ENCODE peak calls at places on chromosomes 11 and 22, in nine cellular contexts. One of them, this sample, is unnamed.

GRCh38 chr22:26918236-26918635 is 260.8 kb downstream of the MIAT start:
- DNase-seq in esophagus squamous epithelium: no peak
- DNase-seq in body of pancreas: no peak
- DNase-seq in sigmoid colon: no peak
- DNase-seq in right lobe of liver: no peak
- DNase-seq in IMR-90: no peak
- DNase-seq in vagina: no peak
- DNase-seq in Peyer's patch: no peak
- DNase-seq in lower leg skin: no peak
- DNase-seq in this sample: no peak

GRCh38 chr11:80943226-80943625 is 1502.4 kb upstream of the TENM4 start:
- DNase-seq in esophagus squamous epithelium: no peak
- DNase-seq in vagina: no peak
- DNase-seq in body of pancreas: no peak
- DNase-seq in sigmoid colon: no peak
- DNase-seq in lower leg skin: no peak
- DNase-seq in Peyer's patch: no peak
- DNase-seq in right lobe of liver: no peak
- DNase-seq in IMR-90: no peak
- DNase-seq in this sample: no peak

GRCh38 chr11:124882339-124883071 is 15.2 kb downstream of the ROBO4 start:
- DNase-seq in body of pancreas: no peak
- DNase-seq in IMR-90: no peak
- DNase-seq in sigmoid colon: no peak
- DNase-seq in right lobe of liver: peak
- DNase-seq in lower leg skin: no peak
- DNase-seq in Peyer's patch: no peak
- DNase-seq in vagina: no peak
- DNase-seq in esophagus squamous epithelium: no peak
- DNase-seq in this sample: no peak

GRCh38 chr11:122509899-122510298 is 145.6 kb upstream of the UBASH3B start:
- DNase-seq in vagina: no peak
- DNase-seq in esophagus squamous epithelium: no peak
- DNase-seq in sigmoid colon: no peak
- DNase-seq in IMR-90: no peak
- DNase-seq in right lobe of liver: no peak
- DNase-seq in lower leg skin: no peak
- DNase-seq in Peyer's patch: no peak
- DNase-seq in body of pancreas: no peak
- DNase-seq in this sample: no peak

GRCh38 chr11:124278261-124278660 is 22.1 kb downstream of the OR8G5 start:
- DNase-seq in body of pancreas: no peak
- DNase-seq in lower leg skin: no peak
- DNase-seq in esophagus squamous epithelium: no peak
- DNase-seq in Peyer's patch: no peak
- DNase-seq in sigmoid colon: no peak
- DNase-seq in right lobe of liver: no peak
- DNase-seq in vagina: no peak
- DNase-seq in IMR-90: peak
- DNase-seq in this sample: no peak

GRCh38 chr11:7904910-7905309 is 26.2 kb downstream of the OR10A6 start:
- DNase-seq in vagina: no peak
- DNase-seq in Peyer's patch: no peak
- DNase-seq in IMR-90: peak
- DNase-seq in body of pancreas: no peak
- DNase-seq in sigmoid colon: no peak
- DNase-seq in esophagus squamous epithelium: no peak
- DNase-seq in lower leg skin: no peak
- DNase-seq in right lobe of liver: no peak
- DNase-seq in this sample: no peak

GRCh38 chr22:27252282-27253049 is 549.1 kb downstream of the MN1 start:
- DNase-seq in Peyer's patch: no peak
- DNase-seq in right lobe of liver: no peak
- DNase-seq in vagina: no peak
- DNase-seq in sigmoid colon: peak
- DNase-seq in lower leg skin: peak
- DNase-seq in body of pancreas: no peak
- DNase-seq in esophagus squamous epithelium: no peak
- DNase-seq in IMR-90: peak
- DNase-seq in this sample: peak

GRCh38 chr11:76206327-76207081 is at the start of gene WNT11:
- DNase-seq in esophagus squamous epithelium: no peak
- DNase-seq in vagina: no peak
- DNase-seq in lower leg skin: no peak
- DNase-seq in body of pancreas: peak
- DNase-seq in sigmoid colon: no peak
- DNase-seq in IMR-90: no peak
- DNase-seq in Peyer's patch: peak
- DNase-seq in right lobe of liver: no peak
- DNase-seq in this sample: peak

GRCh38 chr11:13868710-13869403 is 93.7 kb upstream of the SPON1 start:
- DNase-seq in body of pancreas: no peak
- DNase-seq in esophagus squamous epithelium: no peak
- DNase-seq in vagina: no peak
- DNase-seq in lower leg skin: no peak
- DNase-seq in IMR-90: no peak
- DNase-seq in sigmoid colon: no peak
- DNase-seq in Peyer's patch: no peak
- DNase-seq in right lobe of liver: no peak
- DNase-seq in this sample: no peak

GRCh38 chr11:36411202-36411640 is 98.9 kb downstream of the TRAF6 start:
- DNase-seq in sigmoid colon: no peak
- DNase-seq in body of pancreas: no peak
- DNase-seq in vagina: no peak
- DNase-seq in Peyer's patch: peak
- DNase-seq in lower leg skin: peak
- DNase-seq in right lobe of liver: peak
- DNase-seq in esophagus squamous epithelium: no peak
- DNase-seq in IMR-90: no peak
- DNase-seq in this sample: no peak

GRCh38 chr22:41523464-41524221 is 20.6 kb downstream of the POLR3H start:
- DNase-seq in lower leg skin: no peak
- DNase-seq in Peyer's patch: no peak
- DNase-seq in IMR-90: peak
- DNase-seq in esophagus squamous epithelium: no peak
- DNase-seq in vagina: no peak
- DNase-seq in sigmoid colon: no peak
- DNase-seq in body of pancreas: no peak
- DNase-seq in right lobe of liver: no peak
- DNase-seq in this sample: peak

GRCh38 chr11:125180413-125181305 is 16.1 kb downstream of the PKNOX2 start:
- DNase-seq in sigmoid colon: no peak
- DNase-seq in Peyer's patch: no peak
- DNase-seq in lower leg skin: no peak
- DNase-seq in IMR-90: peak
- DNase-seq in esophagus squamous epithelium: no peak
- DNase-seq in body of pancreas: no peak
- DNase-seq in right lobe of liver: no peak
- DNase-seq in vagina: no peak
- DNase-seq in this sample: no peak

DNA sequence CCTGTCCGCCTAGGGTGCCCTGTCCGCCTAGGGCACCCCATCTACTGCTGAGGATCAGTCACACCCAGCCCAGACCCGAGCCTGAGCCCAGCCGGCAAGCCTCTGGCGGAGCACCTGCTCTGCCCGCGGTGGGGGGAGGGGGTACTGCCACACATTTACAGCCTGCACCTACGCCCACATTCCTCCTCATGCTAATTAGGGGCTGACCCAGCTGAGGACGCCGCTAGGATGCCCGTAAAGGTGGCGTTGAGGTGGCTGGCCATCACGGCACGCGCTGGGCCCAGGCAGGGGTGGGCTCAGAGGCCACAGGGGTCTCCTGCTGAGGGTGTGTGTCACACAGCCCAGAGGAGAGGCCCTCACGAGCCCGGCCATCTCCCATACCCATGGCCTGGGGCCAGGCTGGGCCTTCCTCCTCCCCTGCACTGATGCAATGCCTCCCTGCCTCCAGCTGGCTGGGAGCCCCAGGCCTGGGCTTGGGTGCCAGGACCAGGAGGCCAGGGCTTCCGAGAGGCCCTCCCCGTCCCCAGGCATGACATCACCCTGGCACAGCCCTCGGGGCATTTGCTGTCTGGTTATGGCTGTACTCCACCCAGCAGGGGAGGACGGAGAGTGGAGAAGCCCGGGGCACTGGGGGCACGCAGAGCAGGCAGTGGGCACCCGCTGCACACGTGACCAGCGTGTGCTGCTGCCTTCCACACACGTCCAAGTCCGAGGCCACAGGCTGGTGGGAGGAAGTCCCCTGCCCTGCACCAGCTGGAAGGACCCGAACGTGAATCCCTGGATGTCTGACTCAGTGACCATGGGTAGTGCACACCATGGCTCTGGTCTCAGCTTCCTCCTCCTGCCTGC is 12.7 kb downstream of the DUSP8 start:
- DNase-seq in Peyer's patch: peak
- DNase-seq in esophagus squamous epithelium: no peak
- DNase-seq in body of pancreas: peak
- DNase-seq in vagina: no peak
- DNase-seq in right lobe of liver: peak
- DNase-seq in IMR-90: peak
- DNase-seq in lower leg skin: no peak
- DNase-seq in sigmoid colon: peak
- DNase-seq in this sample: peak
- TF ChIP-seq POLR2A in Peyer's patch: peak
- TF ChIP-seq POLR2A in esophagus squamous epithelium: no peak
- TF ChIP-seq POLR2A in body of pancreas: peak
- TF ChIP-seq POLR2A in vagina: no peak
- TF ChIP-seq POLR2A in right lobe of liver: peak
- TF ChIP-seq POLR2A in IMR-90: no peak
- TF ChIP-seq POLR2A in lower leg skin: no peak
- TF ChIP-seq POLR2A in sigmoid colon: no peak
- TF ChIP-seq POLR2A in this sample: peak

GRCh38 chr11:114398303-114398920 is 1.9 kb downstream of the C11orf71 start:
- DNase-seq in vagina: no peak
- DNase-seq in lower leg skin: no peak
- DNase-seq in right lobe of liver: no peak
- DNase-seq in sigmoid colon: no peak
- DNase-seq in esophagus squamous epithelium: no peak
- DNase-seq in IMR-90: no peak
- DNase-seq in Peyer's patch: no peak
- DNase-seq in body of pancreas: no peak
- DNase-seq in this sample: no peak

GRCh38 chr11:114399490-114399889 is 821 bp downstream of the C11orf71 start:
- DNase-seq in vagina: no peak
- DNase-seq in sigmoid colon: no peak
- DNase-seq in esophagus squamous epithelium: no peak
- DNase-seq in Peyer's patch: no peak
- DNase-seq in IMR-90: no peak
- DNase-seq in body of pancreas: no peak
- DNase-seq in lower leg skin: no peak
- DNase-seq in right lobe of liver: no peak
- DNase-seq in this sample: no peak

GRCh38 chr11:114400974-114401223 is 433 bp downstream of the RBM7 start:
- DNase-seq in IMR-90: no peak
- DNase-seq in right lobe of liver: no peak
- DNase-seq in lower leg skin: no peak
- DNase-seq in sigmoid colon: no peak
- DNase-seq in esophagus squamous epithelium: no peak
- DNase-seq in body of pancreas: no peak
- DNase-seq in vagina: no peak
- DNase-seq in Peyer's patch: no peak
- DNase-seq in this sample: no peak

GRCh38 chr11:114399903-114400221 is 449 bp downstream of the C11orf71 start:
- DNase-seq in Peyer's patch: peak
- DNase-seq in body of pancreas: peak
- DNase-seq in sigmoid colon: no peak
- DNase-seq in right lobe of liver: no peak
- DNase-seq in IMR-90: no peak
- DNase-seq in vagina: no peak
- DNase-seq in lower leg skin: no peak
- DNase-seq in esophagus squamous epithelium: no peak
- DNase-seq in this sample: no peak

GRCh38 chr11:114400222-114400973 is at the start of the genes C11orf71 and RBM7:
- DNase-seq in right lobe of liver: peak
- DNase-seq in Peyer's patch: peak
- DNase-seq in IMR-90: peak
- DNase-seq in lower leg skin: peak
- DNase-seq in sigmoid colon: peak
- DNase-seq in vagina: no peak
- DNase-seq in esophagus squamous epithelium: peak
- DNase-seq in body of pancreas: peak
- DNase-seq in this sample: peak
- TF ChIP-seq CTCF in right lobe of liver: no peak
- TF ChIP-seq CTCF in Peyer's patch: peak
- TF ChIP-seq CTCF in IMR-90: no peak
- TF ChIP-seq CTCF in lower leg skin: no peak
- TF ChIP-seq CTCF in sigmoid colon: no peak
- TF ChIP-seq CTCF in vagina: peak
- TF ChIP-seq CTCF in esophagus squamous epithelium: no peak
- TF ChIP-seq CTCF in body of pancreas: no peak
- TF ChIP-seq CTCF in this sample: no peak

GRCh38 chr22:33054276-33054675 is 3.9 kb downstream of the SYN3 start:
- DNase-seq in right lobe of liver: no peak
- DNase-seq in body of pancreas: no peak
- DNase-seq in lower leg skin: no peak
- DNase-seq in IMR-90: no peak
- DNase-seq in Peyer's patch: no peak
- DNase-seq in esophagus squamous epithelium: no peak
- DNase-seq in sigmoid colon: no peak
- DNase-seq in vagina: no peak
- DNase-seq in this sample: no peak
- H3K4me3 ChIP-seq in right lobe of liver: no peak
- H3K4me3 ChIP-seq in body of pancreas: no peak
- H3K4me3 ChIP-seq in lower leg skin: no peak
- H3K4me3 ChIP-seq in IMR-90: no peak
- H3K4me3 ChIP-seq in Peyer's patch: no peak
- H3K4me3 ChIP-seq in esophagus squamous epithelium: no peak
- H3K4me3 ChIP-seq in sigmoid colon: no peak
- H3K4me3 ChIP-seq in vagina: no peak
- H3K4me3 ChIP-seq in this sample: no peak

GRCh38 chr11:18014876-18015275 is 2.0 kb upstream of the SERGEF start:
- DNase-seq in lower leg skin: no peak
- DNase-seq in body of pancreas: no peak
- DNase-seq in IMR-90: no peak
- DNase-seq in esophagus squamous epithelium: no peak
- DNase-seq in vagina: no peak
- DNase-seq in right lobe of liver: no peak
- DNase-seq in sigmoid colon: no peak
- DNase-seq in Peyer's patch: no peak
- DNase-seq in this sample: no peak

GRCh38 chr11:18012314-18012905 is 437 bp downstream of the SERGEF start:
- DNase-seq in IMR-90: peak
- DNase-seq in Peyer's patch: peak
- DNase-seq in body of pancreas: peak
- DNase-seq in right lobe of liver: peak
- DNase-seq in lower leg skin: peak
- DNase-seq in esophagus squamous epithelium: no peak
- DNase-seq in vagina: no peak
- DNase-seq in sigmoid colon: peak
- DNase-seq in this sample: peak

GRCh38 chr11:18013790-18014507 is 1.1 kb upstream of the SERGEF start:
- DNase-seq in body of pancreas: peak
- DNase-seq in right lobe of liver: no peak
- DNase-seq in esophagus squamous epithelium: no peak
- DNase-seq in sigmoid colon: no peak
- DNase-seq in IMR-90: no peak
- DNase-seq in lower leg skin: no peak
- DNase-seq in vagina: no peak
- DNase-seq in Peyer's patch: peak
- DNase-seq in this sample: no peak

GRCh38 chr11:18011633-18012313 is 1.1 kb downstream of the SERGEF start:
- DNase-seq in right lobe of liver: no peak
- DNase-seq in esophagus squamous epithelium: no peak
- DNase-seq in body of pancreas: no peak
- DNase-seq in Peyer's patch: no peak
- DNase-seq in IMR-90: no peak
- DNase-seq in lower leg skin: no peak
- DNase-seq in vagina: no peak
- DNase-seq in sigmoid colon: no peak
- DNase-seq in this sample: no peak

GRCh38 chr11:18012906-18013781 is at the start of gene SERGEF:
- DNase-seq in vagina: no peak
- DNase-seq in sigmoid colon: peak
- DNase-seq in Peyer's patch: peak
- DNase-seq in body of pancreas: peak
- DNase-seq in lower leg skin: peak
- DNase-seq in IMR-90: peak
- DNase-seq in right lobe of liver: peak
- DNase-seq in esophagus squamous epithelium: peak
- DNase-seq in this sample: peak
- TF ChIP-seq POLR2A in vagina: no peak
- TF ChIP-seq POLR2A in sigmoid colon: peak
- TF ChIP-seq POLR2A in Peyer's patch: peak
- TF ChIP-seq POLR2A in body of pancreas: peak
- TF ChIP-seq POLR2A in lower leg skin: no peak
- TF ChIP-seq POLR2A in IMR-90: no peak
- TF ChIP-seq POLR2A in right lobe of liver: peak
- TF ChIP-seq POLR2A in esophagus squamous epithelium: peak
- TF ChIP-seq POLR2A in this sample: no peak